ENCODE peak calls at places on chromosomes 3 and 15, in eight cellular contexts. C, E, B, Z, L, U, T and O are unnamed samples.

GRCh38 chr3:118400886-118401285 is 633.8 kb downstream of the IGSF11 start:
- ATAC-seq in Z (no peak), L (no peak), B (no peak), E (no peak), U (no peak), T (no peak), C (no peak), O (no peak)

GRCh38 chr3:153829596-153830170 is 291.5 kb upstream of the ARHGEF26 start:
- ATAC-seq in L (no peak), C (no peak), B (no peak), U (no peak), E (no peak), T (no peak), Z (no peak), O (no peak)

GRCh38 chr3:37114251-37115145 is 59.9 kb downstream of the LRRFIP2 start:
- ATAC-seq in L (no peak), U (no peak), C (no peak), Z (no peak), T (peak; percentile 42), E (no peak), B (no peak), O (no peak)

GRCh38 chr3:13420817-13421755 is 964 bp upstream of the NUP210 start:
- ATAC-seq in U (peak; percentile 16), Z (peak; percentile 22), T (peak; percentile 30), B (peak; percentile 79), L (no peak), C (no peak), E (peak; percentile 74), O (no peak)

GRCh38 chr3:122576174-122576940 is 1.1 kb upstream of the PARP15 start:
- ATAC-seq in E (no peak), C (no peak), T (peak; percentile 3), L (peak; percentile 49), B (peak; percentile 77), U (peak; percentile 25), Z (peak; percentile 44), O (no peak)

GRCh38 chr15:56371495-56372147 is 6.4 kb downstream of the TEX9 start:
- ATAC-seq in E (no peak), Z (no peak), B (peak; percentile 85), T (no peak), L (no peak), U (no peak), C (no peak), O (no peak)

GRCh38 chr3:184373422-184373821 is 4.6 kb downstream of the THPO start:
- ATAC-seq in T (peak; percentile 88), B (no peak), L (no peak), E (no peak), U (no peak), C (no peak), Z (no peak), O (peak; percentile 82)

GRCh38 chr3:172397716-172398405 is 50.4 kb downstream of the GHSR start:
- ATAC-seq in Z (no peak), L (no peak), B (no peak), U (no peak), C (no peak), E (no peak), T (no peak), O (no peak)

GRCh38 chr3:122101646-122102045 is 46.5 kb downstream of the CD86 start:
- ATAC-seq in C (peak; percentile 83), E (peak; percentile 73), Z (peak; percentile 89), L (peak; percentile 78), U (peak; percentile 73), T (peak; percentile 53), B (peak; percentile 66), O (no peak)

GRCh38 chr15:38690737-38691332 is 126.2 kb upstream of the RASGRP1 start:
- ATAC-seq in T (peak; percentile 79), U (peak; percentile 81), Z (peak; percentile 90), L (peak; percentile 78), B (peak; percentile 68), C (peak; percentile 82), E (peak; percentile 90), O (no peak)

GRCh38 chr3:4351872-4352271 is 48.7 kb downstream of the SETMAR start:
- ATAC-seq in B (no peak), Z (no peak), U (no peak), C (no peak), E (peak; percentile 41), T (no peak), L (no peak), O (no peak)

GRCh38 chr15:64535460-64536243 is 75.3 kb downstream of the ZNF609 start:
- ATAC-seq in C (no peak), T (no peak), Z (no peak), U (peak; percentile 70), E (no peak), B (peak; percentile 72), L (peak; percentile 68), O (no peak)

GRCh38 chr3:179604336-179605078 is at the start of the genes MRPL47 and NDUFB5:
- ATAC-seq in T (peak; percentile 100), Z (peak; percentile 100), C (peak; percentile 99), U (peak; percentile 100), B (peak; percentile 95), E (peak; percentile 98), L (peak; percentile 100), O (peak; percentile 100)

GRCh38 chr15:40357723-40358491 is at the start of gene DISP2:
- ATAC-seq in C (peak; percentile 88), Z (peak; percentile 84), E (peak; percentile 89), B (peak; percentile 94), T (peak; percentile 96), U (peak; percentile 87), L (peak; percentile 93), O (peak; percentile 95)
- H3K4me3 ChIP-seq in C (peak within 1 kb of the TSS; percentile 65), Z (peak within 1 kb of the TSS; percentile 92), E (peak within 1 kb of the TSS; percentile 53), B (peak within 1 kb of the TSS; percentile 68), T (peak within 1 kb of the TSS; percentile 25), U (peak within 1 kb of the TSS; percentile 58), L (peak within 1 kb of the TSS; percentile 67), O (peak within 1 kb of the TSS; percentile 50)

GRCh38 chr3:129366312-129366831 is 62.1 kb downstream of the EFCAB12 start:
- ATAC-seq in U (peak; percentile 71), L (peak; percentile 17), T (peak; percentile 34), E (peak; percentile 64), Z (no peak), C (no peak), B (no peak), O (no peak)

GRCh38 chr3:129365779-129366178 is 62.7 kb downstream of the EFCAB12 start:
- ATAC-seq in T (peak; percentile 44), L (peak; percentile 49), Z (no peak), C (no peak), B (no peak), E (no peak), U (peak; percentile 55), O (no peak)

GRCh38 chr3:129360705-129361460 is 67.6 kb downstream of the EFCAB12 start:
- ATAC-seq in C (peak; percentile 66), T (no peak), Z (peak; percentile 65), E (peak; percentile 47), B (no peak), L (peak; percentile 52), U (peak; percentile 57), O (no peak)

GRCh38 chr3:129369711-129370110 is 58.7 kb downstream of the EFCAB12 start:
- ATAC-seq in Z (no peak), C (no peak), T (no peak), E (no peak), U (no peak), L (no peak), B (no peak), O (peak; percentile 16)

DNA sequence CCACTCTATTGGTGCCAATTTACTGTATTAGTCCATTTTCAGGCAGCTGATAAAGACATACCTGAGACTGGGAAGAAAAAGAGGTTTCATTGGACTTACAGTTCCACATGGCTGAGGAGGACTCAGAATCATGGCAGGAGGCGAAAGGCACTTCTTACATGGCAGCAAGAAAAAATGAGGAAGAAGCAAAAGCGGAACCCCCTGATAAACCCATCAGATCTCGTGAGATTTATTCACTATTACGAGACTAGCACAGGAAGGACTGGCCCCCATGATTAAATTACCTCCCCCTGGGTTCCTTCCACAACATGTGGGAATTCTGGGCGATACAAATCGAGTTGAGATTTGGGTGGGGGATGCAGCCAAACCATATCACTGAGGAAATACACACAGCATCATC is 63.1 kb downstream of the EFCAB12 start:
- ATAC-seq in Z (no peak), B (no peak), U (no peak), E (no peak), T (no peak), L (no peak), C (no peak), O (no peak)
- TF ChIP-seq POLR2AphosphoS5 in Z (no peak), B (no peak), U (no peak), E (no peak), T (no peak), L (no peak), C (no peak), O (no peak)

GRCh38 chr3:39443530-39443929 is 23.9 kb upstream of the MOBP start:
- ATAC-seq in C (peak; percentile 63), E (peak; percentile 77), B (no peak), U (peak; percentile 91), L (no peak), Z (peak; percentile 96), T (no peak), O (no peak)
- TF ChIP-seq CTCF in C (peak; percentile 24), E (peak; percentile 52), B (no peak), U (peak; percentile 54), L (peak; percentile 29), Z (peak; percentile 89), T (no peak), O (no peak)

DNA sequence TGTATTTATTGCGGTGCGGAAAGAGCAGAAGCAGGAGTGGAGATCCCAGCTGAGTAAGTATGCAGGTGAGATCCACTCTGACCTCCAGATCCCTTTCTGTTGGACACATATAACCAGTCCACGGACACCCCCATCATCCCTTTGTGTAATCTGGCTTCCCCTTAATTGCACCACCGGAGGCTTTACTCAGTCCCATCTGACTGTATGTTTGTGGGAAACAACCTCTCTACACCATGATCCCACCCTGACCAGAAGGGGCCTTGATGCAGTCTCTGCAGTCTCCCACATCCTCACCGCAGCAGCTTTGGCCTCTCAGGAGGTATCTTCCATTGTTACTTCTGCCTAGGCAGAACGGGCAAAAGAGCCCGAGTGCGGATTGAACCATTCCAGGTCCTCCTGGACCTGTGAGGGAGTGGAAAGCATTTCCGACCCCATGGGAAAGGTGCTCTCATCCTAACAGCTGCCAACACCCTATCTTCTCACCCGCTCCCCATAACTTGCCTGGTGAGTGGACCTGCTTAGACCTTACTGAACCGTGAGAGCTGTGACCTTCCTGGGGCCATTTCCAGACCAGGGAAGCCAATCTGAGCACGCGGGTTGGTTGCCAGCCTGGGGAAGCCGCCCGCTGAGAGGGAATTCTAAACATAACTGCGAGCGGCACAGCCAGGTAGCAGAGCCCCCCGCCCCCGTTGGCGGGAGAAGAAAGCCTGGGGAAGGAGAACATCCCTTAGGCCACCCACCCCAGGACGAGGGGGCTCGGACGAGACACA is 1.1 kb downstream of the SLCO2A1 start:
- ATAC-seq in T (peak; percentile 5), C (no peak), B (no peak), L (no peak), Z (peak; percentile 19), U (peak; percentile 9), E (no peak), O (no peak)
- H3K4me3 ChIP-seq in T (peak overlapping the region; percentile 65), C (no peak overlapping the region), B (no peak overlapping the region), L (peak overlapping the region; percentile 52), Z (peak overlapping the region; percentile 72), U (no peak overlapping the region), E (no peak overlapping the region), O (peak overlapping the region; percentile 71)